ENCODE peak calls at places on chromosomes 12 and 14, in nine cellular contexts. H, E, K, P, F, T, R, M and Z are unnamed samples.

GRCh38 chr12:68591716-68592437 is 18.8 kb upstream of the RAP1B start:
- DNase-seq in H (no peak), P (peak), M (no peak), R (no peak), E (peak), F (no peak), K (no peak), T (no peak), Z (no peak)

GRCh38 chr14:102789349-102789748 is 12.1 kb downstream of the TRAF3 start:
- DNase-seq in R (no peak), E (no peak), P (no peak), K (no peak), M (no peak), T (no peak), F (no peak), H (no peak), Z (no peak)

GRCh38 chr12:64404470-64405446 is 566 bp downstream of the XPOT start:
- DNase-seq in R (peak), T (peak), F (peak), P (no peak), H (peak), K (peak), M (no peak), E (peak), Z (peak)

GRCh38 chr12:114226241-114226928 is 179.6 kb downstream of the TBX5 start:
- DNase-seq in M (no peak), P (no peak), F (no peak), H (no peak), K (no peak), T (no peak), R (no peak), E (no peak), Z (no peak)

GRCh38 chr12:127903146-127903545 is 363.8 kb upstream of the TMEM132C start:
- DNase-seq in F (no peak), R (no peak), T (no peak), H (peak), M (no peak), E (no peak), P (no peak), K (no peak), Z (no peak)

GRCh38 chr14:74905595-74906142 is 17.4 kb downstream of the RPS6KL1 start:
- DNase-seq in P (no peak), F (no peak), K (peak), T (peak), H (peak), E (peak), R (peak), M (peak), Z (peak)

GRCh38 chr12:66668311-66668710 is 10.6 kb downstream of the GRIP1 start:
- DNase-seq in H (no peak), F (peak), M (no peak), E (no peak), T (no peak), P (no peak), K (no peak), R (no peak), Z (no peak)

GRCh38 chr12:71092290-71092689 is 65.5 kb downstream of the TSPAN8 start:
- DNase-seq in H (no peak), K (no peak), T (no peak), P (no peak), F (no peak), R (no peak), M (no peak), E (no peak), Z (no peak)

GRCh38 chr12:121227294-121227693 is 17.4 kb downstream of the P2RX4 start:
- DNase-seq in P (no peak), E (no peak), M (no peak), H (no peak), T (peak), R (no peak), F (no peak), K (no peak), Z (no peak)

GRCh38 chr14:67417633-67418032 is 5.7 kb upstream of the PLEK2 start:
- DNase-seq in T (no peak), F (no peak), P (no peak), K (no peak), M (no peak), R (no peak), E (no peak), H (peak), Z (no peak)

GRCh38 chr14:55102141-55102547 is 26.9 kb upstream of the LGALS3 start:
- DNase-seq in E (no peak), R (peak), K (peak), T (peak), F (peak), P (peak), H (peak), M (peak), Z (peak)

GRCh38 chr12:48000878-48001321 is 3.4 kb downstream of the COL2A1 start:
- DNase-seq in K (peak), P (no peak), E (no peak), R (no peak), F (no peak), T (peak), H (peak), M (no peak), Z (no peak)

GRCh38 chr12:81196595-81196994 is 118.7 kb downstream of the ACSS3 start:
- DNase-seq in E (no peak), M (no peak), F (no peak), R (no peak), K (no peak), T (no peak), H (no peak), P (no peak), Z (no peak)

GRCh38 chr12:685388-685787 is 22.1 kb upstream of the NINJ2 start:
- DNase-seq in F (peak), R (no peak), T (no peak), K (no peak), E (peak), H (no peak), P (peak), M (no peak), Z (peak)

GRCh38 chr12:96210376-96211055 is 16.3 kb downstream of the ELK3 start:
- DNase-seq in T (no peak), H (no peak), M (no peak), E (no peak), F (no peak), P (no peak), R (no peak), K (no peak), Z (no peak)

GRCh38 chr12:112207397-112207924 is 82.1 kb downstream of the TRAFD1 start:
- DNase-seq in K (no peak), E (no peak), H (no peak), P (no peak), T (no peak), M (no peak), F (no peak), R (no peak), Z (no peak)

GRCh38 chr12:95608252-95609033 is 57.2 kb upstream of the USP44 start:
- DNase-seq in M (peak), E (no peak), F (no peak), K (peak), P (no peak), H (peak), T (no peak), R (peak), Z (no peak)

GRCh38 chr12:85993746-85994145 is 119.7 kb downstream of the NTS start:
- DNase-seq in H (no peak), P (no peak), K (no peak), T (no peak), R (no peak), E (no peak), F (no peak), M (no peak), Z (no peak)